ENCODE peak calls at places on chromosome 11, in eight cellular contexts. V is GM12891, M is GM12892, Q is sigmoid colon, X is transverse colon, O is HCT116, J is suprapubic skin, G is spleen. P is an unnamed sample.

GRCh38 chr11:12122083-12122482 is 11.7 kb downstream of the MICAL2 start:
- DNase-seq in G (no peak), Q (no peak), J (no peak), X (no peak), V (no peak), O (peak), M (no peak), P (no peak)

GRCh38 chr11:6569706-6570105 is 33.7 kb downstream of the RRP8 start:
- DNase-seq in Q (no peak), X (no peak), M (no peak), G (no peak), O (no peak), J (no peak), V (no peak), P (no peak)

GRCh38 chr11:72735495-72736027 is 16.6 kb downstream of the ARAP1 start:
- DNase-seq in G (peak), M (no peak), O (peak), X (no peak), V (no peak), Q (peak), J (no peak), P (peak)

GRCh38 chr11:45470151-45471001 is 184.2 kb upstream of the SYT13 start:
- DNase-seq in O (no peak), M (no peak), J (no peak), Q (no peak), G (peak), X (no peak), V (no peak), P (no peak)

GRCh38 chr11:122103366-122103765 is 12.6 kb downstream of the BLID start:
- DNase-seq in O (no peak), Q (no peak), G (no peak), V (no peak), M (no peak), X (no peak), J (no peak), P (no peak)

GRCh38 chr11:45609902-45610301 is 55.5 kb downstream of the CHST1 start:
- DNase-seq in M (no peak), O (no peak), Q (no peak), J (no peak), G (no peak), X (no peak), V (no peak), P (no peak)

GRCh38 chr11:127066426-127067090 is 66.0 kb upstream of the KIRREL3 start:
- DNase-seq in G (no peak), X (no peak), O (no peak), J (no peak), V (no peak), M (no peak), Q (no peak), P (no peak)

GRCh38 chr11:83909579-83909978 is 623.4 kb upstream of the CCDC90B start:
- DNase-seq in Q (no peak), O (no peak), M (no peak), J (no peak), X (no peak), V (no peak), G (no peak), P (no peak)

GRCh38 chr11:43358308-43358669 is 431 bp upstream of the TTC17 start:
- DNase-seq in G (no peak), Q (no peak), V (no peak), X (no peak), J (no peak), M (no peak), O (no peak), P (peak)

GRCh38 chr11:17598700-17599459 is 51.8 kb downstream of the OTOG start:
- DNase-seq in G (peak), M (peak), O (peak), X (peak), Q (peak), J (peak), V (peak), P (peak)

GRCh38 chr11:120945042-120945441 is 78.9 kb upstream of the TBCEL start:
- DNase-seq in X (no peak), O (no peak), M (no peak), Q (no peak), J (no peak), G (no peak), V (no peak), P (no peak)

GRCh38 chr11:85040166-85040565 is 587.0 kb downstream of the DLG2 start:
- DNase-seq in Q (no peak), M (no peak), X (no peak), V (no peak), J (no peak), G (no peak), O (no peak), P (no peak)

GRCh38 chr11:66443602-66444001 is 5.0 kb upstream of the MRPL11 start:
- DNase-seq in Q (no peak), O (peak), M (no peak), V (no peak), G (no peak), J (no peak), X (no peak), P (no peak)

GRCh38 chr11:133636686-133637085 is 104.4 kb upstream of the OPCML start:
- DNase-seq in J (no peak), O (no peak), V (no peak), G (no peak), Q (no peak), M (no peak), X (no peak), P (no peak)

GRCh38 chr11:43376594-43376993 is 17.9 kb downstream of the TTC17 start:
- DNase-seq in G (no peak), O (no peak), J (no peak), V (no peak), X (no peak), Q (no peak), M (no peak), P (no peak)

GRCh38 chr11:6152126-6152525 is 18.0 kb downstream of the OR52B2 start:
- DNase-seq in Q (no peak), J (no peak), G (no peak), X (no peak), M (no peak), V (no peak), O (no peak), P (no peak)

GRCh38 chr11:134330611-134331564 is 900 bp upstream of the GLB1L2 start:
- DNase-seq in M (no peak), O (no peak), X (no peak), V (no peak), Q (peak), G (no peak), J (peak), P (no peak)

GRCh38 chr11:76329983-76330382 is 50.9 kb downstream of the THAP12 start:
- DNase-seq in J (no peak), V (no peak), X (no peak), M (no peak), O (no peak), G (no peak), Q (no peak), P (no peak)

GRCh38 chr11:116703421-116703820 is 69.4 kb downstream of the BUD13 start:
- DNase-seq in O (no peak), Q (peak), V (no peak), J (peak), X (no peak), M (no peak), G (peak), P (peak)

GRCh38 chr11:134482128-134482527 is 70.1 kb upstream of the B3GAT1 start:
- DNase-seq in M (no peak), J (no peak), O (no peak), V (no peak), Q (no peak), X (no peak), G (no peak), P (no peak)

GRCh38 chr11:30992513-30992849 is 377.1 kb downstream of the DCDC1 start:
- DNase-seq in Q (no peak), V (no peak), G (no peak), M (no peak), J (no peak), O (no peak), X (no peak), P (no peak)

GRCh38 chr11:5380740-5381342 is 2.8 kb upstream of the OR51M1 start:
- DNase-seq in J (no peak), M (no peak), V (peak), Q (no peak), O (peak), G (no peak), X (peak), P (peak)

GRCh38 chr11:134275534-134276395 is at the start of gene GLB1L3:
- DNase-seq in G (peak), X (peak), O (no peak), M (peak), Q (no peak), J (no peak), V (peak), P (peak)

GRCh38 chr11:41522899-41523672 is 63.6 kb upstream of the LRRC4C start:
- DNase-seq in J (no peak), M (no peak), Q (no peak), G (no peak), V (no peak), X (no peak), O (no peak), P (no peak)

GRCh38 chr11:944711-945470 is 19.2 kb downstream of the AP2A2 start:
- DNase-seq in X (no peak), Q (no peak), G (no peak), O (no peak), V (no peak), M (no peak), J (no peak), P (no peak)

GRCh38 chr11:38448284-38448683 is 1850.2 kb upstream of the RAG2 start:
- DNase-seq in X (no peak), M (no peak), G (no peak), J (no peak), Q (no peak), O (no peak), V (no peak), P (no peak)
- TF ChIP-seq POLR2AphosphoS5 in X (no peak), M (no peak), G (no peak), J (no peak), Q (no peak), O (no peak), V (no peak), P (no peak)

DNA sequence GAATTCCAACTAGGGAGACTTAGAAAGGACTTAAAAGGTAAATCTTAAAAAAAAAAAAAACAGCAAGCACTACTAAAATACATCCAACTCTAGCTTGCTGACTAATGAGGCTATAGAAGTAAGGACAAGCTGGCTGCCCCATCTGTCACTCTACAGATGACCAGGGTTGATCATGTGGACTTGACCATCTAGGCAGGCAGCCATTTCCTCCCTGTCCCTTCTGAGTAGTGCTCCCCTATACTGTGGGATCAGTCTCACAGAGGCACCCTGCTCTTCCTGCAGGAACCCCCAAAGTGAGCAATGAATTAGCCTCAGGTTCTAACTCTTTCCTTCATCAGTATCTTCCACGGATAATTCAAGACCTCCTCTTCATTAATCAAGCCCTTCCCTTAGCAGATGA is 12.3 kb downstream of the SLC1A2 start:
- DNase-seq in X (no peak), G (no peak), J (no peak), V (no peak), Q (no peak), M (no peak), O (no peak), P (no peak)
- TF ChIP-seq POLR2AphosphoS5 in X (no peak), G (no peak), J (no peak), V (no peak), Q (no peak), M (no peak), O (no peak), P (no peak)

DNA sequence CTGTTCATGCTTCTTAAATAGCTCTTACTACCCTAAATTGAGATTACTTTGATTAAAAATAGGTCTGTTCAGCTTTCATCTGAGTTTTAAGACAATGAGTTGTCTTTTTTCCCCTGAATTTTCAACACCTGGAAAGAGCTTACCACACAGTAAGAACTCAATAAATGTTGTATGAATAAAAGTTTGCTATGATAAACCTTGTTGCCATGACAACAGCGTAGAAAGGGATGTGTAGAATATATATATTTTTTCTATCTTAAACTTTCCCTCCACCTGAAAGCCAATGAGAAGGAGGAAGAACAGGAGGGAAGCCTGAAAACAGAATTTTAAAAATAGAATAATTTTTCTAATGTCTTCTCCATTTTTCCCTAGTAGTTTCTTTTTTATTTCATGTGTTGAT is 3.4 kb downstream of the IL18 start:
- DNase-seq in J (no peak), O (no peak), Q (no peak), V (no peak), G (no peak), M (no peak), X (no peak), P (no peak)
- TF ChIP-seq POLR2AphosphoS5 in J (no peak), O (no peak), Q (no peak), V (no peak), G (no peak), M (no peak), X (no peak), P (no peak)

GRCh38 chr11:130762342-130763037 is 153.8 kb downstream of the SNX19 start:
- DNase-seq in X (no peak), M (no peak), G (no peak), Q (no peak), V (no peak), O (no peak), J (no peak), P (no peak)
- TF ChIP-seq POLR2AphosphoS5 in X (no peak), M (no peak), G (no peak), Q (no peak), V (no peak), O (no peak), J (no peak), P (no peak)

P was measured in SK-N-SH.